ENCODE peak calls at places on chromosomes 2 and 18, in five cellular contexts. W is gastrocnemius medialis; A is keratinocyte; S is CD8-positive, alpha-beta T cell; F is GM06990. U is an unnamed sample. For H3K36me3, the result is how much of the 10 kb centered on the place peaks cover.

GRCh38 chr2:205758051-205758450 is 75.8 kb downstream of the NRP2 start:
- DNase-seq in W (no peak), A (no peak), S (no peak), F (no peak), U (no peak)

GRCh38 chr18:66607632-66608031 is 3.7 kb upstream of the CDH19 start:
- DNase-seq in W (no peak), A (no peak), S (no peak), F (no peak), U (no peak)

GRCh38 chr2:74983606-74984005 is 25.2 kb downstream of the POLE4 start:
- DNase-seq in W (no peak), A (no peak), S (no peak), F (no peak), U (no peak)

GRCh38 chr18:25097119-25098114 is 254.5 kb downstream of the ZNF521 start:
- DNase-seq in W (no peak), A (no peak), S (no peak), F (no peak), U (no peak)

GRCh38 chr2:12501469-12502147 is 215.1 kb upstream of the TRIB2 start:
- DNase-seq in W (peak), A (no peak), S (peak), F (peak), U (no peak)

GRCh38 chr2:72533767-72534166 is 292.1 kb downstream of the EXOC6B start:
- DNase-seq in W (no peak), A (no peak), S (no peak), F (no peak), U (no peak)

GRCh38 chr2:66851449-66851872 is 416.5 kb downstream of the MEIS1 start:
- DNase-seq in W (no peak), A (no peak), S (no peak), F (no peak), U (no peak)

GRCh38 chr2:8234757-8235374 is 447.0 kb upstream of the ID2 start:
- DNase-seq in W (peak), A (no peak), S (no peak), F (peak), U (peak)

GRCh38 chr18:21084511-21085078 is 27.0 kb downstream of the ROCK1 start:
- DNase-seq in W (no peak), A (no peak), S (no peak), F (no peak), U (no peak)

GRCh38 chr2:115299207-115299606 is 856.8 kb downstream of the DPP10 start:
- DNase-seq in W (no peak), A (no peak), S (no peak), F (no peak), U (no peak)

DNA sequence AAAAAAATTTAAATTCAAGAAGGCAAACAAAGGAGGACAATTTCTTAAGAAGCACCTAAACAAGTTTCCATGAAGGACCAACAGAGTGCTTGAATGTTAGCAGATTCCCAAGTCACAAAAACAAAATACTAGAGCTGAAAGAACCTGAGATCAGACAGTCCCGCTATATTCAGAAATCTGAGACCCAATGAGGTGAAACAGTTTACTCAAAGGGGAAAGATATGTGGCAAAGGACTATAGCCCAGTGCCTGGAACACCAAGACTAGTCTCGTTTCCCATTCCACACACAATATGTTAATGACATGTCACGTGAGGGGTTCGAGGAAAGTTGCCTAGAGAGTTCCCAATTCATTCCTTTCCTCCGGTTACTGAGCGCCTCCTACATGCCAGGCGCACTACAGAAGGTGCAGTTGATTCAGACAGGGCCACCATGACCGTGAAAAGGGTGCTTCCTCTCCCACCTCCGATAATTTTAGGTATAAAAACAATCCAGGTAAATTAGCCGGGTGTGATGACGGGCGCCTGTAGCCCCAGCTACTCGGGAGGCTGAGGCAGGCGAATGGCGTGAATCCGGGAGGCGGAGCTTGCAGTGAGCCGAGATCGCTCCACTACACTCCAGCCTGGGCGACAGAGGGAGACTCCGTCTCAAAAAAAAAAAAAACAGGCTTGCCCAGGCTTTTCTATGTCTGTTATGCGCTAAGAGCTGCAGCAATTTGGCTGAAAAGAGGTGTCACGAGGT is 617 bp downstream of the SRBD1 start:
- DNase-seq in W (peak), A (no peak), S (peak), F (peak), U (peak)
- TF ChIP-seq CTCF in W (no peak), A (peak), S (no peak), F (peak), U (peak)

GRCh38 chr18:62713651-62714247 is 1.6 kb upstream of the PHLPP1 start:
- DNase-seq in W (no peak), A (no peak), S (no peak), F (no peak), U (no peak)

GRCh38 chr18:62715439-62715792 is at the start of gene PHLPP1:
- DNase-seq in W (no peak), A (no peak), S (no peak), F (no peak), U (no peak)

GRCh38 chr18:62714671-62715438 is 486 bp upstream of the PHLPP1 start:
- DNase-seq in W (peak), A (peak), S (peak), F (peak), U (peak)

GRCh38 chr18:62711781-62712180 is 3.6 kb upstream of the PHLPP1 start:
- DNase-seq in W (no peak), A (no peak), S (no peak), F (no peak), U (no peak)

DNA sequence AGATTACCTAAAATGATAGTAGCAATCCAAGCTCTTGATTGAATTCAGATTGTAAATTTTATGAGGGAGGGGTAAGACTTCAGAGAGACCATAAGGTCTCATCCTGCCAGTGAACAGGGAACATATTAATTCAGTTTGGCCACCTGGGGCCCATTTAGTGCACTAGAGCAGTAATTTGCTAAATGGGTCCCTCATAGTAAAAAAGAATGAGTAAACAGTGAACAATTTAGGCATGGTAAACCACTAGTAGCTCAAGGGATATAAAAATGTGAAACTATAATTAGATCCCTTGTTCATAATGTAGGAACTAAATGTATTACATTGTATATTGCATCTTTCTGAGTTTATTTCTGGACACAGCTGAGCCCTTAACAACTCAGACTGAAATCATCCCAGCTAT is 4.9 kb upstream of the PHLPP1 start:
- DNase-seq in W (no peak), A (no peak), S (no peak), F (no peak), U (no peak)
- H3K36me3 ChIP-seq in W (under half), A (under half), S (under half), F (under half), U (under half)

DNA sequence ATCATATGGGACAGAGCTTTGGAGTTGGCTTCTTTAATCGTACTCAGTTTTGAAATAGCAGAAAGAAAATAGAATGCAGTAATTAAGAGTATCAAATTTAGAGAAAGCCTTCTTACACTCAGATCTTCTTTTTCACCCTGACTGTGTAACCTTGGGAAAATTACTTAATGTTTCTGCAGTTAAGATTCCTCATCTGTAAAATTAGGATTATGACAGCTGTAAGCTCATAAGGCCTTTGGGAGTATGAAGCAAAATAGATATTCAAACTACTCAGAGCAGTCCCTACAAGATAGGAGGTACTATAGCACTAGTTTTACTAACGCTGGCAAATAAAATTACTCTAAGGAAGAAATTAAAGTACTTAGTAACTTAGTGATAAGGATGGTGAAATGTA is 5.6 kb downstream of the COL3A1 start:
- DNase-seq in W (no peak), A (no peak), S (no peak), F (no peak), U (no peak)
- H3K4me3 ChIP-seq in W (peak), A (no peak), S (no peak), F (no peak), U (no peak)

GRCh38 chr2:136288249-136288648 is 170.3 kb upstream of the CXCR4 start:
- DNase-seq in W (no peak), A (no peak), S (no peak), F (no peak), U (no peak)

GRCh38 chr2:136286423-136286822 is 168.5 kb upstream of the CXCR4 start:
- DNase-seq in W (no peak), A (no peak), S (no peak), F (no peak), U (no peak)

GRCh38 chr2:136297312-136297711 is 179.4 kb upstream of the CXCR4 start:
- DNase-seq in W (no peak), A (no peak), S (no peak), F (no peak), U (no peak)

GRCh38 chr2:136295168-136295567 is 177.2 kb upstream of the CXCR4 start:
- DNase-seq in W (no peak), A (no peak), S (no peak), F (no peak), U (no peak)

DNA sequence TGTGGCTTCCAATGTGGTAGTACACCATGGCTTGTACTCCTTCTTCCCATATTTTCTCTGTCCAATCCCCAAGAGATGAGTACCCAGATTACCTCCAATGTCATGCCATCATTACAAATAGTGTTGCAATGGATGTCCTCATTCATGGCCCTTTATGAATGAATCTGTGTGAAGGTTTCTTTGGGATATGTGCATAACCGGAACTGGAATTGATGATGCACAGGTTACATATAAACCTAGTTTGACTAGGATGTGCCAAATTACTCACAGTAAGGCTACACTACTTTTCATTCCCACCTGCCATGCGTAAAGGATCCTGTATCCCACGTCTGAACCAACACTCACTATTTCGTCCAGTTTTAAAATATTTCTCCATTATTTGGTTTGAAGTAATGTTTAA is 173.9 kb upstream of the CXCR4 start:
- DNase-seq in W (no peak), A (no peak), S (no peak), F (no peak), U (no peak)
- TF ChIP-seq CTCF in W (no peak), A (no peak), S (no peak), F (no peak), U (no peak)

GRCh38 chr2:138155304-138155703 is 191.0 kb downstream of the HNMT start:
- DNase-seq in W (no peak), A (no peak), S (no peak), F (no peak), U (no peak)
- H3K36me3 ChIP-seq in W (under half), A (under half), S (under half), F (under half), U (under half)